ENCODE peak calls at places on chromosome 20, in seven cellular contexts. T, U, J, O, A, N and W are unnamed samples. For H3K36me3, the result is how much of the 10 kb centered on the place peaks cover.

GRCh38 chr20:54618412-54618811 is 143.0 kb downstream of the DOK5 start:
- DNase-seq in T (no peak), U (no peak), J (no peak), O (no peak), A (no peak), N (no peak), W (no peak)

GRCh38 chr20:58452667-58453255 is 62.4 kb downstream of the APCDD1L start:
- DNase-seq in T (no peak), U (no peak), J (no peak), O (no peak), A (no peak), N (no peak), W (no peak)

GRCh38 chr20:58482416-58482815 is 32.8 kb downstream of the APCDD1L start:
- DNase-seq in T (no peak), U (no peak), J (no peak), O (peak), A (no peak), N (no peak), W (no peak)

GRCh38 chr20:33677991-33678431 is 3.8 kb upstream of the NECAB3 start:
- DNase-seq in T (no peak), U (no peak), J (no peak), O (no peak), A (no peak), N (no peak), W (no peak)

GRCh38 chr20:42192321-42192720 is 574.1 kb upstream of the CHD6 start:
- DNase-seq in T (no peak), U (no peak), J (no peak), O (no peak), A (no peak), N (no peak), W (no peak)

GRCh38 chr20:25584905-25585704 is at the start of gene NINL:
- DNase-seq in T (no peak), U (peak), J (no peak), O (peak), A (no peak), N (peak), W (no peak)

GRCh38 chr20:59751075-59751711 is 146.9 kb downstream of the PHACTR3 start:
- DNase-seq in T (no peak), U (peak), J (no peak), O (peak), A (peak), N (peak), W (no peak)

GRCh38 chr20:31740208-31740607 is 1.1 kb downstream of the TPX2 start:
- DNase-seq in T (no peak), U (no peak), J (no peak), O (peak), A (no peak), N (no peak), W (no peak)

GRCh38 chr20:55159230-55159629 is 683.8 kb downstream of the DOK5 start:
- DNase-seq in T (no peak), U (no peak), J (no peak), O (no peak), A (no peak), N (no peak), W (no peak)

GRCh38 chr20:58153121-58153520 is 75.3 kb downstream of the ANKRD60 start:
- DNase-seq in T (no peak), U (no peak), J (no peak), O (no peak), A (no peak), N (no peak), W (no peak)

GRCh38 chr20:46174469-46175126 is 56.5 kb downstream of the CD40 start:
- DNase-seq in T (no peak), U (peak), J (peak), O (peak), A (peak), N (peak), W (no peak)

GRCh38 chr20:56875052-56875663 is 246.1 kb downstream of the TFAP2C start:
- DNase-seq in T (no peak), U (peak), J (no peak), O (peak), A (no peak), N (no peak), W (no peak)

GRCh38 chr20:43040427-43040826 is 149.3 kb downstream of the PTPRT start:
- DNase-seq in T (no peak), U (no peak), J (no peak), O (no peak), A (no peak), N (no peak), W (no peak)

GRCh38 chr20:63941282-63942060 is 14.7 kb downstream of the UCKL1 start:
- DNase-seq in T (no peak), U (peak), J (peak), O (no peak), A (no peak), N (peak), W (no peak)

GRCh38 chr20:31690124-31690666 is 32.5 kb downstream of the BCL2L1 start:
- DNase-seq in T (no peak), U (no peak), J (no peak), O (no peak), A (no peak), N (no peak), W (no peak)

GRCh38 chr20:31871602-31871954 is 1.1 kb downstream of the TTLL9 start:
- DNase-seq in T (no peak), U (no peak), J (no peak), O (no peak), A (no peak), N (no peak), W (no peak)

GRCh38 chr20:59042151-59042795 is at the start of gene PRELID3B:
- DNase-seq in T (no peak), U (peak), J (no peak), O (peak), A (no peak), N (peak), W (no peak)

GRCh38 chr20:17845701-17846475 is 122.7 kb downstream of the SNX5 start:
- DNase-seq in T (no peak), U (peak), J (no peak), O (peak), A (no peak), N (no peak), W (no peak)

GRCh38 chr20:23367770-23368169 is 5.8 kb downstream of the GZF1 start:
- DNase-seq in T (no peak), U (no peak), J (no peak), O (no peak), A (no peak), N (no peak), W (no peak)
- H3K4me3 ChIP-seq in T (no peak), U (no peak), J (no peak), O (no peak), A (no peak), N (no peak), W (no peak)

DNA sequence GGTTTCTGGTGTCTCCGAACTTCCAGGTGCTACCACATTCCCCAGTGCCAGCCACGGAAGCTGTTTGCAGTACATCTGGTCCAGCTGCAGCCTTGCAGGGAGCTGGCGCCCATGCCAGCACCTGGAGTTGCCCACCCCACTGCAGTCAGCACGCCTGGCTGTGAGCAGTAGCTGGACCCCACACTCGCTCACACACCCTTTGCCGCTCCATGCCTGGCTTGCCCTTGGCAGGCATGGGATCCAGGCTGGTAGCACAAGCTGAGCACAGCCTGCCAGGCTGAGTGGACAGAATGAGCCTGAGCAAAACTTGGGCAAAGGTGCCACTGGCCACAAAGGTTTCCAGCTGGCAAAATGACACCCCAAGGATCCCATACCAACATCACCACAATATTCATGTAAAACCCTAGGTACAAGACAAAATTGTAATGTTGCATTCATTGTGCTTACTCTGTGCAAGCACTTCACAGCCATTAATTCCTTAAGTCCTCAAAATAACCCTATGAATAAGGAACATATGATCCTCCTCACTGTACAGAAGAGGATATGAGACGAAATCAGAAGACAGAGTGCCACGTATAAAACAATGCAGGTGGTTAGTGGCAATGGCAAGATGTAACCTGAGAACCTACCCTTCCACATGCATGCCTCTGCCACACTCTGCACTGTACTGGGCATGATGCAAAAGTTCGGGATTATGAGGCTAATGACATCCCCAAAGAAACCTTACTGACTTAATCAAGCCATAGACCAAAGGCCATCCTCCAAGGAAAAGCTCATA is 18.3 kb downstream of the KIF16B start:
- DNase-seq in T (no peak), U (no peak), J (no peak), O (no peak), A (no peak), N (no peak), W (no peak)
- H3K36me3 ChIP-seq in T (under half), U (under half), J (under half), O (under half), A (under half), N (under half), W (under half)

GRCh38 chr20:62476074-62476838 is 461 bp upstream of the GATA5 start:
- DNase-seq in T (no peak), U (no peak), J (no peak), O (no peak), A (no peak), N (no peak), W (no peak)

GRCh38 chr20:62480318-62480717 is 4.5 kb upstream of the GATA5 start:
- DNase-seq in T (no peak), U (no peak), J (no peak), O (no peak), A (no peak), N (no peak), W (no peak)

GRCh38 chr20:62475819-62476073 is at the start of gene GATA5:
- DNase-seq in T (no peak), U (no peak), J (no peak), O (no peak), A (no peak), N (no peak), W (no peak)

GRCh38 chr20:62479218-62479617 is 3.4 kb upstream of the GATA5 start:
- DNase-seq in T (no peak), U (no peak), J (no peak), O (no peak), A (no peak), N (no peak), W (no peak)

GRCh38 chr20:62477669-62478450 is 2.1 kb upstream of the GATA5 start:
- DNase-seq in T (no peak), U (no peak), J (no peak), O (no peak), A (no peak), N (no peak), W (no peak)
- TF ChIP-seq CTCF in T (no peak), U (no peak), J (no peak), O (no peak), A (no peak), N (no peak), W (no peak)

DNA sequence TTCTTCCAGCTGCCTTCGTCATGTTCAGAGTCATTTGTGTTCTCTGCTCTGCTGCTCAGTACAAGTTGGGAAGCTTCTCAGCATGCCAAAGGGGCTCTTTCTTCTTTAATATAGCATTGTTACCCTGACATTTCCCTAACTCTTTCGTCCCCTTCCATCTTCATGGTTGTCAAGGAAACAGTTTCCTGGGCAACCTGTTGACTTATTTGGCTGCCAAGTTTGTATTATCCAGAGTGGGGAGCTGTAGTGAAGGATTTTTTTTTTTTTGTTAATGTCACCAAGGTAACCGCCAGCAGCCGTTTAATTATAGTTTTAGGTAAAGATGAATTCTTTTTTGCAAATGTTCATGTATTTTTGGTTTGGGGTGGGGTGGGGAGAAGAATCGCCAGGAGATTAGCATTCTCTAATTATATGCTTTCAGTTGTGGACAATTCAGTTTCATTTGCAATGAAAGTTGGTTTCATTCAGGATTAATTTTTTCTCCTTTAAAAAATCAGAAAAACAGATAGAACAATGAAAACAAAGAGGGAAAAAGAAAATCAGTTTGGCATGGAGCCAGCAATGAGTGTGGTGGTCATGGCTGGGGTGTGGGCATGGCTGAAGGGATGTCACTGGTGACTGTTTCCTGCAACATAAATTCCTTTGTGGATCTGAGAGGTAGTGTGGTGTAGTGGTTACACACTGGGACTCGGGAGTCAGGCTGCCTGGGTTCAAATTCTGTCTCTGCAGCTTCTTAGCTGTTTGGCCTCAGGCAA is 73.0 kb upstream of the KCNG1 start:
- DNase-seq in T (no peak), U (no peak), J (no peak), O (no peak), A (no peak), N (no peak), W (no peak)
- H3K4me3 ChIP-seq in T (no peak), U (no peak), J (no peak), O (no peak), A (no peak), N (no peak), W (no peak)

GRCh38 chr20:44993343-44993742 is 27.0 kb downstream of the STK4 start:
- DNase-seq in T (no peak), U (no peak), J (no peak), O (peak), A (no peak), N (no peak), W (no peak)
- H3K36me3 ChIP-seq in T (under half), U (under half), J (under half), O (under half), A (under half), N (under half), W (under half)

DNA sequence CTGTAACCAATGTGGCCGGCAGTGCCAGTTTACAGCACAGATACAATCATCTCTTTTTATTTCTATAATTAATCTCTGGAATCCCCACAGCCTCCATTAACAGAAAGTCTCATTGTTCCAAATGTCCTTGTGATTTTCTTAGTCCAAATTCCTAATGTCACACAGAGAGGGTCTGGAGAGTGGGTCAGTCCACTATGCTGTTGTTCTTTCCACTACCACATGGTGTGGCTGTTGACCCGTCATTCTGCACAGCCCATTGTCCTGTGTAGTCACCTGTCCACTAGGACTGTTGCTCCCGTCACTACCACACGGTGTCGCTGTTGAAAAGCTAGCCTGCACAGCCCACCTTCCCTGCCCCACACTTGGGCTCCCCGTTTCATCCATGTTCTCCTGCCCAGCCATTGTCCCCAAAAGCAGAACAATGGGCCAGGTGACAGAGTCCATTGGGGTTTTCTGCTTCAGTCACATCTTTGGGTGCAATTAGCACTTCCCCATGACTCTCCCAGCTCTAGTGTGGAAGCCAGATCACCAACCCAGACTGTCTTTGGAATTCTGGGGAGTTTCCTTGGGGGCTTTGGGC is 8.6 kb upstream of the LBP start:
- DNase-seq in T (no peak), U (no peak), J (no peak), O (no peak), A (no peak), N (no peak), W (no peak)
- TF ChIP-seq CTCF in T (no peak), U (peak), J (no peak), O (peak), A (peak), N (peak), W (peak)

GRCh38 chr20:2395136-2395535 is 14.4 kb downstream of the TGM6 start:
- DNase-seq in T (no peak), U (no peak), J (no peak), O (no peak), A (no peak), N (no peak), W (no peak)
- H3K4me3 ChIP-seq in T (no peak), U (no peak), J (no peak), O (no peak), A (no peak), N (no peak), W (no peak)

GRCh38 chr20:48623176-48623905 is 204.5 kb downstream of the PREX1 start:
- DNase-seq in T (no peak), U (no peak), J (no peak), O (no peak), A (no peak), N (no peak), W (no peak)
- H3K36me3 ChIP-seq in T (under half), U (under half), J (under half), O (under half), A (under half), N (under half), W (under half)

GRCh38 chr20:19083136-19083621 is 129.3 kb upstream of the SLC24A3 start:
- DNase-seq in T (no peak), U (no peak), J (no peak), O (no peak), A (no peak), N (no peak), W (no peak)

GRCh38 chr20:19077370-19078220 is 134.8 kb upstream of the SLC24A3 start:
- DNase-seq in T (no peak), U (no peak), J (no peak), O (no peak), A (no peak), N (no peak), W (no peak)

GRCh38 chr20:19078448-19079373 is 133.7 kb upstream of the SLC24A3 start:
- DNase-seq in T (no peak), U (no peak), J (no peak), O (no peak), A (no peak), N (no peak), W (no peak)

GRCh38 chr20:19081937-19082336 is 130.5 kb upstream of the SLC24A3 start:
- DNase-seq in T (no peak), U (no peak), J (no peak), O (no peak), A (no peak), N (no peak), W (no peak)

GRCh38 chr20:19079536-19080299 is 132.7 kb upstream of the SLC24A3 start:
- DNase-seq in T (no peak), U (no peak), J (no peak), O (peak), A (no peak), N (no peak), W (no peak)
- TF ChIP-seq CTCF in T (no peak), U (no peak), J (no peak), O (no peak), A (no peak), N (no peak), W (no peak)